ENCODE peak calls at places on chromosomes 4 and X, in four cellular contexts. X is GM12878, E is IMR-90, L is K562. Z is an unnamed sample.
A peak's percentile ranks its signal among the peaks of the same experiment; 100 is the strongest.

GRCh38 chrX:70346671-70347070 is 56.8 kb downstream of the KIF4A start:
- DNase-seq in X (no peak), E (no peak), L (no peak), Z (no peak)

GRCh38 chr4:93313207-93313606 is 515.3 kb upstream of the ATOH1 start:
- DNase-seq in X (no peak), E (peak; percentile 41), L (no peak), Z (no peak)

GRCh38 chrX:130523460-130524394 is 121.9 kb downstream of the RBMX2 start:
- DNase-seq in X (no peak), E (no peak), L (peak; percentile 87), Z (peak; percentile 15)

GRCh38 chr4:39446842-39447573 is 11.7 kb downstream of the RPL9 start:
- DNase-seq in X (peak; percentile 48), E (peak; percentile 28), L (no peak), Z (peak; percentile 69)

GRCh38 chrX:40088299-40088625 is 9.5 kb downstream of the BCOR start:
- DNase-seq in X (no peak), E (no peak), L (no peak), Z (no peak)

GRCh38 chrX:135697614-135698013 is 15.8 kb upstream of the CT45A1 start:
- DNase-seq in X (no peak), E (no peak), L (peak; percentile 3), Z (no peak)

GRCh38 chr4:55754754-55755350 is 64.7 kb upstream of the EXOC1L start:
- DNase-seq in X (no peak), E (peak; percentile 58), L (no peak), Z (peak; percentile 68)

GRCh38 chr4:39821951-39822350 is 124.0 kb downstream of the UBE2K start:
- DNase-seq in X (no peak), E (no peak), L (no peak), Z (no peak)

GRCh38 chr4:9870165-9870564 is 88.7 kb downstream of the DRD5 start:
- DNase-seq in X (no peak), E (no peak), L (no peak), Z (no peak)

GRCh38 chr4:36363024-36363423 is 81.6 kb downstream of the DTHD1 start:
- DNase-seq in X (no peak), E (no peak), L (no peak), Z (no peak)

GRCh38 chr4:28481565-28481964 is 1620.9 kb downstream of the STIM2 start:
- DNase-seq in X (no peak), E (no peak), L (no peak), Z (no peak)

GRCh38 chrX:134626434-134626833 is 31.8 kb downstream of the PLAC1 start:
- DNase-seq in X (no peak), E (no peak), L (no peak), Z (no peak)

GRCh38 chrX:119734897-119735339 is 23.5 kb upstream of the SOWAHD start:
- DNase-seq in X (no peak), E (no peak), L (no peak), Z (peak; percentile 13)

GRCh38 chrX:11770320-11770719 is 12.3 kb downstream of the MSL3 start:
- DNase-seq in X (peak; percentile 68), E (peak; percentile 63), L (peak; percentile 70), Z (peak; percentile 51)

GRCh38 chr4:78742300-78742699 is 33.9 kb upstream of the BMP2K start:
- DNase-seq in X (no peak), E (no peak), L (no peak), Z (no peak)

GRCh38 chrX:16825306-16826035 is 39.2 kb downstream of the TXLNG start:
- DNase-seq in X (no peak), E (peak; percentile 42), L (no peak), Z (peak; percentile 34)

GRCh38 chr4:80925293-80925692 is 105.2 kb upstream of the BMP3 start:
- DNase-seq in X (no peak), E (no peak), L (no peak), Z (no peak)

GRCh38 chrX:12614266-12614665 is 176.9 kb upstream of the PRPS2 start:
- DNase-seq in X (no peak), E (no peak), L (no peak), Z (no peak)

GRCh38 chrX:16628954-16629595 is 20.9 kb upstream of the S100G start:
- DNase-seq in X (no peak), E (no peak), L (peak; percentile 84), Z (no peak)

GRCh38 chr4:41179086-41179374 is 35.3 kb downstream of the APBB2 start:
- DNase-seq in X (no peak), E (no peak), L (no peak), Z (no peak)
- H3K4me1 ChIP-seq in X (peaks cover 8% of the 10 kb centered on the region), E (peaks cover 10% of the 10 kb centered on the region), L (no peaks in the 10 kb centered on the region), Z (peaks cover 59% of the 10 kb centered on the region)

GRCh38 chrX:7264399-7264798 is 116.4 kb upstream of the PUDP start:
- DNase-seq in X (peak; percentile 25), E (no peak), L (no peak), Z (no peak)

GRCh38 chrX:7261672-7262332 is 113.8 kb upstream of the PUDP start:
- DNase-seq in X (peak; percentile 57), E (no peak), L (no peak), Z (no peak)

GRCh38 chrX:7262551-7262950 is 114.6 kb upstream of the PUDP start:
- DNase-seq in X (no peak), E (no peak), L (no peak), Z (no peak)

GRCh38 chrX:7263330-7263729 is 115.4 kb upstream of the PUDP start:
- DNase-seq in X (no peak), E (no peak), L (no peak), Z (no peak)

GRCh38 chrX:7263961-7264360 is 116.0 kb upstream of the PUDP start:
- DNase-seq in X (no peak), E (no peak), L (no peak), Z (no peak)
- TF ChIP-seq FOS in X (no peak), E (no peak), L (no peak), Z (no peak)

DNA sequence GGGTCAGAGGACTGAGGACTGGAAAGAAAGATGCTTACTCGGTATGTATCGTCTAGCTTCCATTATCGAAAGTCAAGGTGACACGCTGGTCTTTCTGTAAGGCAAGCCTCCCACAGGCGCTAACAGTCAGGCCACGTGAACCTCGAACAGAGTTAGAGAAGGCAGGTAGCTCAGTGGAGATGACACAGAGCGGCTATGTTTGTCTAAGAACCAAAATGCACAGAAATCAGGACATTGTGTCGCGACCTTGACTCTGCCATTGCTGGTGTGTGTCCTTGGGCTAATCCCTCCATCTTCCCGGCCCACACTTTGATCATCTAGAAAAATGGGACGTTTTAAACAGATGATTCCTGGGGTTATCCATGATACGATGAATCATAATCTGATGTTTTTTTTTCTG is 40.3 kb downstream of the IRF2 start:
- DNase-seq in X (no peak), E (no peak), L (no peak), Z (no peak)
- H3K4me1 ChIP-seq in X (no peaks in the 10 kb centered on the region), E (no peaks in the 10 kb centered on the region), L (peaks cover 3% of the 10 kb centered on the region), Z (no peaks in the 10 kb centered on the region)

DNA sequence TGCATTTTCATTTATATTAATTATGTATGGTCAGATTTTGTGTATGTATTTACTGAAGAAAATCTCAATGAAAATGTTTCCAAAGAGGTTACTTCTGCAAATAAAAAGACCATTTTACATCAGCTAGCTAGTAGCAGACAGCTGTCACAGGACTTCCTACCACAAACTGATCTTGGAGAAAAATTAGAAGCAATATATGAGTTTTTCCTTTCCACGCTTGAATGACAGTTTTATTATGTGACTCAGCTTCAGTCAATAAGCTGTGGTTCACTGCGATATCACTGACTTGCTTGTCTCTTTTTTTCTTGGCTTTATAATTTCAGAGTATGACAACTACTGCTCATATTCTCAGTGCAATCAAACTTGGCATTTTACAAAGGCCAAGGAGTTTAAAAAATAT is 787.4 kb upstream of the GALNTL6 start:
- DNase-seq in X (no peak), E (no peak), L (peak; percentile 2), Z (no peak)
- TF ChIP-seq FOS in X (no peak), E (no peak), L (no peak), Z (no peak)

GRCh38 chr4:6858997-6859396 is 50.6 kb upstream of the TBC1D14 start:
- DNase-seq in X (no peak), E (no peak), L (no peak), Z (no peak)
- H3K4me1 ChIP-seq in X (peaks cover 12% of the 10 kb centered on the region), E (peaks cover 5% of the 10 kb centered on the region), L (peaks cover 13% of the 10 kb centered on the region), Z (peaks cover 7% of the 10 kb centered on the region)

GRCh38 chrX:73131276-73131675 is 52.0 kb upstream of the PABPC1L2A start:
- DNase-seq in X (no peak), E (no peak), L (no peak), Z (no peak)
- TF ChIP-seq FOS in X (no peak), E (no peak), L (no peak), Z (no peak)

GRCh38 chrX:46587158-46587557 is 13.6 kb downstream of the CHST7 start:
- DNase-seq in X (peak; percentile 55), E (peak; percentile 66), L (no peak), Z (peak; percentile 64)

GRCh38 chrX:46580613-46581012 is 7.0 kb downstream of the CHST7 start:
- DNase-seq in X (no peak), E (no peak), L (no peak), Z (no peak)

GRCh38 chrX:46579250-46579649 is 5.7 kb downstream of the CHST7 start:
- DNase-seq in X (no peak), E (no peak), L (no peak), Z (no peak)

GRCh38 chrX:46582325-46582724 is 8.8 kb downstream of the CHST7 start:
- DNase-seq in X (no peak), E (peak; percentile 41), L (no peak), Z (peak; percentile 32)

GRCh38 chrX:46582964-46583363 is 9.4 kb downstream of the CHST7 start:
- DNase-seq in X (no peak), E (peak; percentile 92), L (no peak), Z (peak; percentile 66)
- H3K4me1 ChIP-seq in X (peaks cover 17% of the 10 kb centered on the region), E (peaks cover 10% of the 10 kb centered on the region), L (no peaks in the 10 kb centered on the region), Z (peaks cover 31% of the 10 kb centered on the region)

GRCh38 chr4:142434519-142435224 is 411.4 kb downstream of the INPP4B start:
- DNase-seq in X (no peak), E (no peak), L (no peak), Z (no peak)
- TF ChIP-seq FOS in X (no peak), E (no peak), L (no peak), Z (no peak)

DNA sequence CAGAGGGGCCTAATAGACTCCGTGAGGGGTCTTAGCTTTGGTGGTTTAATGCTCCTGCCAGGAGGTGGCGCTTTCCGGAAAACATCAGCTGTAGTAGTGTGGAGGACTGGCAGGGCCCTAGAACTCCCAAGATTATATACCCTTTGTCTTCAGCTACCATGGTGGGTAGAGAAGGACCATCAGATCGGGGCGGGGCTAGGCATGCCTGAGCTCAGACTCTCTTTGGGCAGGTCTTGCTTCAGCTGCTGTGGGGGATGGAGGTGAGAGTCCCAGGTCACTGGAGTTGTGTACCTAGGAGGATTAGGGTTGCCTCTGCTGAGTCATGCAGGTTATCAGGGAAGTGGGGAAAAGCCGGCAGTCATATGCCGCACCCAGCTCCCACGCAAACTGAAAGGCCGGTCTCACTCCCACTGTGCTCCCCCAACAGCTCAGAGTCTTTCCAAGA is 63.0 kb upstream of the AGA start:
- DNase-seq in X (no peak), E (no peak), L (peak; percentile 72), Z (no peak)
- H3K4me1 ChIP-seq in X (no peaks in the 10 kb centered on the region), E (no peaks in the 10 kb centered on the region), L (peaks cover 5% of the 10 kb centered on the region), Z (no peaks in the 10 kb centered on the region)

GRCh38 chrX:71910526-71911022 is at the start of gene NHSL2:
- DNase-seq in X (no peak), E (peak; percentile 6), L (no peak), Z (no peak)
- TF ChIP-seq FOS in X (no peak), E (no peak), L (no peak), Z (no peak)